ENCODE peak calls at places on chromosome 5, in six cellular contexts. G, H, X, Q, A and S are unnamed samples.

GRCh38 chr5:173412566-173412965 is 84.4 kb upstream of the STC2 start:
- DNase-seq in G (no peak), H (no peak), X (no peak), Q (peak), A (no peak), S (no peak)

GRCh38 chr5:45399041-45399440 is 297.1 kb downstream of the HCN1 start:
- DNase-seq in G (no peak), H (no peak), X (no peak), Q (no peak), A (no peak), S (no peak)

GRCh38 chr5:1235379-1235778 is 10.2 kb downstream of the SLC6A18 start:
- DNase-seq in G (no peak), H (no peak), X (peak), Q (no peak), A (no peak), S (no peak)

GRCh38 chr5:124030043-124030461 is 518.1 kb downstream of the CSNK1G3 start:
- DNase-seq in G (no peak), H (no peak), X (peak), Q (no peak), A (no peak), S (no peak)

GRCh38 chr5:177315411-177315810 is 3.7 kb upstream of the MXD3 start:
- DNase-seq in G (no peak), H (no peak), X (no peak), Q (no peak), A (no peak), S (no peak)

GRCh38 chr5:57316798-57317327 is 143.0 kb downstream of the GPBP1 start:
- DNase-seq in G (no peak), H (no peak), X (peak), Q (peak), A (no peak), S (peak)

GRCh38 chr5:167720676-167721260 is 570.7 kb upstream of the WWC1 start:
- DNase-seq in G (no peak), H (no peak), X (no peak), Q (no peak), A (no peak), S (no peak)

GRCh38 chr5:105230516-105230915 is 1667.9 kb upstream of the NUDT12 start:
- DNase-seq in G (no peak), H (no peak), X (no peak), Q (no peak), A (no peak), S (no peak)

GRCh38 chr5:568809-569208 is 43.3 kb upstream of the CEP72 start:
- DNase-seq in G (no peak), H (no peak), X (no peak), Q (no peak), A (no peak), S (no peak)

GRCh38 chr5:79544136-79544535 is 30.2 kb upstream of the HOMER1 start:
- DNase-seq in G (no peak), H (no peak), X (no peak), Q (peak), A (no peak), S (no peak)